ENCODE peak calls at places on chromosome 19, in six cellular contexts. F is IMR-90, H is A549, R is GM12878, B is K562, S is HepG2. T is an unnamed sample.

GRCh38 chr19:23304238-23304637 is 54.0 kb upstream of the ZNF724 start:
- DNase-seq in F (no peak), H (no peak), R (no peak), B (no peak), S (no peak), T (no peak)

GRCh38 chr19:10260141-10260584 is 8.1 kb downstream of the MRPL4 start:
- DNase-seq in F (no peak), H (no peak), R (no peak), B (no peak), S (peak), T (no peak)

GRCh38 chr19:1164684-1165531 is 9.2 kb downstream of the SBNO2 start:
- DNase-seq in F (no peak), H (no peak), R (no peak), B (peak), S (no peak), T (no peak)

GRCh38 chr19:1255186-1256161 is 7.1 kb downstream of the MIDN start:
- DNase-seq in F (no peak), H (no peak), R (no peak), B (no peak), S (no peak), T (no peak)

GRCh38 chr19:8512115-8512967 is 1.6 kb downstream of the ZNF414 start:
- DNase-seq in F (no peak), H (peak), R (no peak), B (peak), S (peak), T (peak)

GRCh38 chr19:54232552-54232934 is 9.7 kb upstream of the LILRB3 start:
- DNase-seq in F (no peak), H (no peak), R (no peak), B (no peak), S (peak), T (no peak)

GRCh38 chr19:33445752-33446070 is 72.2 kb downstream of the CEBPG start:
- DNase-seq in F (no peak), H (no peak), R (no peak), B (no peak), S (no peak), T (no peak)

GRCh38 chr19:43450545-43450997 is 14.8 kb downstream of the LYPD3 start:
- DNase-seq in F (peak), H (no peak), R (no peak), B (no peak), S (no peak), T (no peak)

GRCh38 chr19:51488491-51488890 is 10.2 kb downstream of the CEACAM18 start:
- DNase-seq in F (no peak), H (no peak), R (no peak), B (no peak), S (no peak), T (no peak)

GRCh38 chr19:31532034-31532433 is 182.8 kb upstream of the TSHZ3 start:
- DNase-seq in F (no peak), H (no peak), R (no peak), B (no peak), S (no peak), T (no peak)

GRCh38 chr19:6721773-6722172 is 1.3 kb upstream of the C3 start:
- DNase-seq in F (no peak), H (no peak), R (no peak), B (no peak), S (no peak), T (no peak)

GRCh38 chr19:12092065-12092867 is 27.7 kb downstream of the ZNF844 start:
- DNase-seq in F (peak), H (no peak), R (peak), B (peak), S (peak), T (no peak)

GRCh38 chr19:18541258-18541991 is 1.9 kb downstream of the FKBP8 start:
- DNase-seq in F (no peak), H (no peak), R (no peak), B (no peak), S (no peak), T (no peak)

GRCh38 chr19:21786931-21787330 is 19.6 kb upstream of the ZNF100 start:
- DNase-seq in F (no peak), H (no peak), R (no peak), B (no peak), S (no peak), T (no peak)

GRCh38 chr19:18520848-18521691 is 800 bp downstream of the ELL start:
- DNase-seq in F (no peak), H (no peak), R (no peak), B (no peak), S (no peak), T (no peak)

GRCh38 chr19:44303976-44304568 is 753 bp downstream of the ZNF235 start:
- DNase-seq in F (peak), H (peak), R (no peak), B (peak), S (no peak), T (peak)

GRCh38 chr19:49585023-49585422 is 3.9 kb downstream of the PRRG2 start:
- DNase-seq in F (no peak), H (no peak), R (no peak), B (peak), S (no peak), T (peak)

GRCh38 chr19:17803264-17803896 is 8.4 kb downstream of the B3GNT3 start:
- DNase-seq in F (no peak), H (no peak), R (no peak), B (no peak), S (no peak), T (no peak)

GRCh38 chr19:53537126-53537522 is 821 bp upstream of the ZNF331 start:
- DNase-seq in F (no peak), H (no peak), R (no peak), B (no peak), S (no peak), T (no peak)

GRCh38 chr19:1000095-1000494 is at the start of gene GRIN3B:
- DNase-seq in F (peak), H (peak), R (no peak), B (peak), S (peak), T (peak)

GRCh38 chr19:8897106-8897505 is 64.9 kb downstream of the MBD3L1 start:
- DNase-seq in F (no peak), H (no peak), R (no peak), B (no peak), S (no peak), T (no peak)

GRCh38 chr19:8835446-8835845 is 3.3 kb downstream of the MBD3L1 start:
- DNase-seq in F (no peak), H (no peak), R (no peak), B (no peak), S (no peak), T (no peak)

GRCh38 chr19:51137812-51138425 is 4.2 kb upstream of the SIGLEC7 start:
- DNase-seq in F (no peak), H (no peak), R (no peak), B (no peak), S (no peak), T (no peak)

GRCh38 chr19:9782282-9782681 is 13.7 kb upstream of the ZNF846 start:
- DNase-seq in F (no peak), H (no peak), R (no peak), B (no peak), S (no peak), T (no peak)

GRCh38 chr19:50510121-50510670 is 795 bp downstream of the JOSD2 start:
- DNase-seq in F (no peak), H (no peak), R (no peak), B (no peak), S (no peak), T (peak)

GRCh38 chr19:2097330-2098327 is 914 bp downstream of the IZUMO4 start:
- DNase-seq in F (no peak), H (no peak), R (no peak), B (no peak), S (no peak), T (no peak)

GRCh38 chr19:14562660-14563589 is 8.9 kb downstream of the NDUFB7 start:
- DNase-seq in F (no peak), H (no peak), R (no peak), B (no peak), S (no peak), T (peak)

GRCh38 chr19:10353793-10354391 is 14.5 kb upstream of the ICAM3 start:
- DNase-seq in F (peak), H (peak), R (no peak), B (peak), S (no peak), T (peak)

GRCh38 chr19:13024126-13024957 is 29.1 kb downstream of the NFIX start:
- DNase-seq in F (peak), H (no peak), R (no peak), B (no peak), S (no peak), T (no peak)

GRCh38 chr19:33938821-33939220 is 142.2 kb downstream of the KCTD15 start:
- DNase-seq in F (no peak), H (no peak), R (no peak), B (no peak), S (no peak), T (no peak)

GRCh38 chr19:1762243-1763140 is 9.2 kb downstream of the ONECUT3 start:
- DNase-seq in F (no peak), H (no peak), R (no peak), B (no peak), S (no peak), T (peak)

GRCh38 chr19:14116918-14117578 is 514 bp downstream of the PRKACA start:
- DNase-seq in F (no peak), H (no peak), R (no peak), B (no peak), S (no peak), T (peak)

GRCh38 chr19:39839678-39840327 is 5.8 kb upstream of the DYRK1B start:
- DNase-seq in F (no peak), H (no peak), R (no peak), B (peak), S (no peak), T (no peak)

GRCh38 chr19:14515501-14516047 is 2.6 kb downstream of the DNAJB1 start:
- DNase-seq in F (peak), H (no peak), R (no peak), B (no peak), S (no peak), T (no peak)

DNA sequence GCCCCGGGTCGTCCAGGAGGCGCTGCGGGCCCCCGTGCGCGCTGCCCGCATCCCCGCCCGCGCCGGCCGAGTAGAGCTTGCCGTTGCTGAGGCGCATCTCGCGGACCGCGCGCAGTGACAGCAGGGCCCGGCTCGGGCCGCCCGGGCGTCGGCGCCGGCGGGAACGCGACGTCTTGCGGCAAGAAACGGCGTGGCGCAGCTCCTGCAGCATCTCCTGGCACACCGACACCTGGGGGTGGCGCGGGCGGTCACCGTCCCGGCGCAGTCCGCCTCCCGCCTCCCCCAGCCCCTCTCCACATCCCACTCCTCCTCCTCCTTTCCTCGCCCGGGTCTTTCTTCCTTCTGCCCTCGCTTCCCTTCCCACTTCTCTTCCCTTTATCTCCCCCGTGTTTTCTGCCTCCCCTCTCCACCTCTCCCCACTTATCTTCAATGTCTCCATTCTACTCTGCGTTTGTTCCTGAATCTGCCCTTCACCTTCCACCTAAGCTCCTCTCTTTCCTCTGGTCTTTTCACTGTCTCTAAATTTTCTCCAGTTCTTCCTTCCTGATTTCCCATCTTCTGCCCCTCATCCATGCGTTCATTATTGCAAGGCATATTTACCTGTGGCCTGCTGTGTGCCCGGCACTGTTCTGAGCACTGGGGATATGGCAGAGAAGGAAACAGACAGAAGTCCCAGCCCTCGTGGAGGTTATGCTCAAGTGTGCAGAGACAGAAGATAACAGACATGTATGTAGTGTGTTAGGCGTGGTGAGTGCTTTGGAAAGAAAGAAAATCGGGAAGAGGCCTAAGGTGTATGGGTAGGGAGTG is 5.2 kb upstream of the ATP1A3 start:
- DNase-seq in F (no peak), H (peak), R (no peak), B (no peak), S (no peak), T (peak)
- TF ChIP-seq SMC3 in F (no peak), H (no peak), R (no peak), B (no peak), S (no peak), T (no peak)

GRCh38 chr19:29506619-29506911 is 19.2 kb upstream of the VSTM2B start:
- DNase-seq in F (no peak), H (no peak), R (no peak), B (no peak), S (no peak), T (no peak)
- H3K27ac ChIP-seq in F (no peak), H (no peak), R (no peak), B (no peak), S (no peak), T (no peak)

DNA sequence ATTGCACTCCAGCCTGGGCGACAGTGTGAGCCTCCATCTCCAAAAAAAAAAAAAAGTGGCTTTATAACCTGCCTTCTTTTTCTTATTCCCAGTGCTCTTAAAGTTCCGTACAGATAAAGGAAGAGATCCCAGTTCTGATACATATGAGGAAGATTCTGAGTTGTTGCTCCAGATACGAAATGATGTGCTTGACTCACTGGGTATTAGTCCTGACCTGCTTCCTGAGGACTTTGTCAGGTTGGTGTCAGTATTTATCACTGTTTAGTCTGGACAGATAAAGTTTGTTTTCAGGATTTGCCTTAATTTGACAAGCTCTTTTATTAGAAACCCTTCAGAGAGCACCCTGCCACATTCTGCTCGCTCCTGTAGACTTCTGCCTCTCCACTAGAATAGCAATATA is 33.9 kb downstream of the BBC3 start:
- DNase-seq in F (no peak), H (no peak), R (no peak), B (no peak), S (no peak), T (no peak)
- TF ChIP-seq SMC3 in F (no peak), H (no peak), R (no peak), B (no peak), S (no peak), T (no peak)

GRCh38 chr19:3708207-3708931 is at the start of gene TJP3:
- DNase-seq in F (peak), H (no peak), R (no peak), B (no peak), S (peak), T (peak)
- H3K27ac ChIP-seq in F (no peak), H (peak), R (no peak), B (no peak), S (peak), T (no peak)

DNA sequence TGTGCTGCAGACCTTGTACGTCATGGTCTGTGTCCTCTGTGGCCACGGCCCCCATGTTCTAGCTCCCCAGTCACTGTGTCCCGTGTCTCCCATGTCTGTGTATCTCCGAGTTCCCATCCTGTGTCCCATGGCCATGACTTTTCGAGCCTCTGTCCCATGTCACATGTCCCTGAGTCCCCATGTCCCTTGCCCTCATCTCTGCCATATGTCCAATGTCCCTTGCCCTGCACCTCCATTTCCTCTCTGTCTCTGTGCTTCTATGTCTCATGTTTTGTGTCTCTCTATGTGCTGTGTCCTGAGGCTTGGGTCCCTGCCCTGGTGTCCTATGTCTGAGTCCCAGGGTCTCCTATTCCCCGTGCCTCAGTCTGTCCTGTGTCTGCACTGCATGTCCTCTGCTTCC is 2.0 kb downstream of the ATP4A start:
- DNase-seq in F (no peak), H (no peak), R (no peak), B (no peak), S (no peak), T (no peak)
- TF ChIP-seq SMC3 in F (no peak), H (no peak), R (no peak), B (no peak), S (no peak), T (no peak)

DNA sequence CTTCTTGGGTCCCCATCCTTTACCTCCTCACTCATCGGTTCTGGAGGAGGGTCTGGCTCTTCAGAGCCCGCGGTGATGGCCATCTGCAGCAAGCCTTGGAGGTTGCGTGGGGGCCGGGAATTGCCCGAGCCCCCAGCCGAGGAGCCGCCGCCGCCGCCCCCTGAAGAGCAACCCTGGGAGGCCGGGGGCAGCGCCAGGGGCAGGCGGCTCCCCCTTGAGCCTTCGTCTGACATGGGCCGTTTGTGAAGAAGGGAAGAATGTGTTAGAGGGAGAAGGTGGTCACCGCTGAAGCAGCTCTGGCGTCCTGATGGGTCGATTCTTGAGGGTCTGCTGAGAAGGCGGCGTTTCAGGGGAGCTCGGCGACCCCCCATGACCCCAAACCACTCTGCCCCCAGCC is 536 bp downstream of the HSPBP1 start:
- DNase-seq in F (no peak), H (no peak), R (no peak), B (no peak), S (no peak), T (peak)
- H3K27ac ChIP-seq in F (peak), H (peak), R (no peak), B (peak), S (peak), T (peak)

GRCh38 chr19:29851769-29852521 is 40.2 kb downstream of the CCNE1 start:
- DNase-seq in F (no peak), H (no peak), R (peak), B (no peak), S (no peak), T (no peak)

GRCh38 chr19:29855771-29856510 is 44.1 kb downstream of the CCNE1 start:
- DNase-seq in F (no peak), H (no peak), R (no peak), B (no peak), S (no peak), T (no peak)

GRCh38 chr19:29858000-29858596 is 46.3 kb downstream of the CCNE1 start:
- DNase-seq in F (no peak), H (peak), R (no peak), B (peak), S (no peak), T (peak)

GRCh38 chr19:29854033-29854432 is 42.2 kb downstream of the CCNE1 start:
- DNase-seq in F (no peak), H (no peak), R (no peak), B (no peak), S (no peak), T (no peak)

GRCh38 chr19:29855087-29855486 is 43.3 kb downstream of the CCNE1 start:
- DNase-seq in F (no peak), H (no peak), R (no peak), B (no peak), S (no peak), T (no peak)
- TF ChIP-seq SMC3 in F (no peak), H (no peak), R (no peak), B (no peak), S (no peak), T (no peak)

GRCh38 chr19:16316506-16316882 is 8.1 kb upstream of the KLF2 start:
- DNase-seq in F (no peak), H (no peak), R (no peak), B (no peak), S (no peak), T (no peak)
- H3K27ac ChIP-seq in F (peak), H (no peak), R (no peak), B (no peak), S (no peak), T (peak)

GRCh38 chr19:55645512-55645881 is 2.0 kb downstream of the ZNF581 start:
- DNase-seq in F (no peak), H (no peak), R (no peak), B (no peak), S (no peak), T (peak)

GRCh38 chr19:55649579-55650557 is 1.9 kb downstream of the CCDC106 start:
- DNase-seq in F (no peak), H (no peak), R (no peak), B (no peak), S (no peak), T (no peak)

GRCh38 chr19:55646889-55647731 is 902 bp upstream of the CCDC106 start:
- DNase-seq in F (no peak), H (no peak), R (no peak), B (no peak), S (no peak), T (peak)

GRCh38 chr19:55648657-55649578 is 906 bp downstream of the CCDC106 start:
- DNase-seq in F (no peak), H (no peak), R (no peak), B (no peak), S (no peak), T (peak)

DNA sequence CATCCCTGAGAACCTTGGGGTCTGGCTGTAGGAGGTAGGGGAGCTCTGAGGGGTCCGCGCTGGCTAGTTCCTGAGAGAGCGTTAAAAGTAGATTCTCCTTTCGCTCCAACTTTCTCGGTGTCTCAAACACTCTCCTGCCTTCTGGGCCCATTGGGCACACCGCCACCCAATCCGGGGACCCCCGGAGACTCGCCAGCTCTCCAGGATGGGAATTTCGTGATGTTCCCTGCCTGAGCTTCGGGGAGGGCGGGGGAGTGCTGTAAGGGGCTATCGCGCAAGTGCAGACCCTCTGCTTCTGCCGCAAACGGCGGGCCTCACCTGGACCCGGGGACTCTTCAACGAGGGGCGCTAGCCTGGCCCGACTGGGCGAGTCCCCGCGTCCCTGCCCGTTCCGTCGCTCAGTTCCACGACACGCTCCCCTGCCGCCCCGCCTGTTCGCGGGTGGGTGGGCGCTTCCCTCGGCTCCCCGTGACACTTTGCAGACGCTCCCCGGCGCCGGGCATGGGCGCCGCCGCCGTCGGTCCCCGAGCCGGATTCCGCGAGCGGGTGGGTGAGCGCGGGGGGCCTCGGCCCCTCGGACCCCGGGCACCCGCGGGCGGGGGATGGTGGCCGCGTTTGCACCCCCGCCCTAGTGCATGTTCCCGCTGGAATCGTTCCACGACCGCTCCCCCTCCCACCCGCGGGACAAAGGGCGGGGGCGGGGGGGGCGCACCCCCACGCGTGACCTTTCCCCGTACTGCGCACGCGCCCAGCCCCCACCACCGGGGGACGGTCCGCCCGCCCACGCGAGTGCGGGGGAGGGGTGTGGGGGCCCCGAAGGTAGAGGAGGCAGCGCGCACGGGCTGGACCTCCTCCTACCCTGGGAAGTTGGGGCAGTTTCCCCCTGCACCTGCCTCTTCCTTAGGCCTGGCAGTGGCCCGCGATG is at the start of gene CCDC106:
- DNase-seq in F (peak), H (peak), R (no peak), B (peak), S (peak), T (peak)
- TF ChIP-seq SMC3 in F (no peak), H (no peak), R (no peak), B (no peak), S (no peak), T (no peak)

T was measured in SK-N-SH.